ENCODE peak calls at places on chromosomes 1 and 21, in nine cellular contexts. O is fibroblast of the aortic adventitia; Y is PC-9; Z is stimulated activated CD8-positive, alpha-beta memory T cell treated with anti-CD3 and anti-CD28 coated beads, Interleukin-15, amount 100 ng/mL, for 1 hour; A is endothelial cell; S is kidney; P is EL; M is hepatic stellate cell; B is KBM-7. L is an unnamed sample.

GRCh38 chr1:34407140-34407539 is 230.4 kb downstream of the C1orf94 start:
- DNase-seq in O (peak; percentile 25), Y (no peak), Z (no peak), A (no peak), S (no peak), P (no peak), M (no peak), B (no peak), L (no peak)

GRCh38 chr1:20321573-20321972 is 30.9 kb downstream of the VWA5B1 start:
- DNase-seq in O (no peak), Y (no peak), Z (no peak), A (no peak), S (no peak), P (no peak), M (no peak), B (no peak), L (no peak)

GRCh38 chr1:221478050-221478949 is 263.6 kb downstream of the DUSP10 start:
- DNase-seq in O (peak; percentile 88), Y (peak; percentile 74), Z (peak; percentile 11), A (peak; percentile 22), S (no peak), P (peak; percentile 88), M (peak; percentile 55), B (peak; percentile 11), L (peak; percentile 57)

GRCh38 chr1:202158810-202159533 is 1.4 kb downstream of the PTPN7 start:
- DNase-seq in O (no peak), Y (no peak), Z (no peak), A (no peak), S (peak; percentile 53), P (no peak), M (no peak), B (peak; percentile 72), L (peak; percentile 75)

GRCh38 chr1:41791667-41792484 is 126.8 kb downstream of the HIVEP3 start:
- DNase-seq in O (no peak), Y (no peak), Z (no peak), A (no peak), S (no peak), P (no peak), M (no peak), B (no peak), L (no peak)

GRCh38 chr1:62723841-62724240 is 35.7 kb upstream of the DOCK7 start:
- DNase-seq in O (no peak), Y (no peak), Z (no peak), A (no peak), S (no peak), P (no peak), M (no peak), B (no peak), L (no peak)

GRCh38 chr21:44329971-44330681 is 9.1 kb downstream of the CFAP410 start:
- DNase-seq in O (no peak), Y (no peak), Z (no peak), A (no peak), S (no peak), P (no peak), M (no peak), B (peak; percentile 18), L (no peak)

GRCh38 chr1:103459385-103459784 is 66.1 kb upstream of the RNPC3 start:
- DNase-seq in O (peak; percentile 38), Y (no peak), Z (no peak), A (no peak), S (no peak), P (peak; percentile 7), M (no peak), B (no peak), L (no peak)

GRCh38 chr1:112862753-112863426 is 93.1 kb downstream of the SLC16A1 start:
- DNase-seq in O (no peak), Y (no peak), Z (no peak), A (no peak), S (peak; percentile 28), P (no peak), M (no peak), B (no peak), L (no peak)

GRCh38 chr1:125080077-125080476 is 3895.3 kb downstream of the SRGAP2C start:
- DNase-seq in O (no peak), Y (no peak), Z (no peak), A (no peak), S (no peak), P (no peak), M (no peak), B (no peak), L (no peak)

GRCh38 chr1:18907021-18907913 is 4.9 kb upstream of the ALDH4A1 start:
- DNase-seq in O (peak; percentile 79), Y (peak; percentile 54), Z (peak; percentile 34), A (peak; percentile 60), S (no peak), P (peak; percentile 65), M (peak; percentile 65), B (peak; percentile 80), L (peak; percentile 82)

GRCh38 chr1:99570486-99571089 is 75.3 kb upstream of the PALMD start:
- DNase-seq in O (no peak), Y (no peak), Z (no peak), A (no peak), S (no peak), P (peak; percentile 14), M (no peak), B (no peak), L (no peak)

GRCh38 chr1:9014475-9015375 is 11.5 kb downstream of the SLC2A7 start:
- DNase-seq in O (no peak), Y (no peak), Z (no peak), A (no peak), S (no peak), P (no peak), M (no peak), B (no peak), L (no peak)

GRCh38 chr1:182739545-182739944 is 50.0 kb upstream of the NPL start:
- DNase-seq in O (no peak), Y (no peak), Z (no peak), A (no peak), S (no peak), P (no peak), M (no peak), B (no peak), L (no peak)